ENCODE peak calls at places on chromosomes 4 and X, in four cellular contexts. R is HCT116, C is H1, D is HepG2. W is an unnamed sample.

GRCh38 chr4:1534876-1535526 is 128.8 kb upstream of the NKX1-1 start:
- DNase-seq in R (no peak), C (no peak), D (no peak), W (no peak)

GRCh38 chrX:17027931-17028330 is 81.5 kb downstream of the REPS2 start:
- DNase-seq in R (no peak), C (no peak), D (no peak), W (no peak)

GRCh38 chrX:33204889-33205288 is 6.5 kb downstream of the DMD start:
- DNase-seq in R (no peak), C (no peak), D (no peak), W (no peak)

GRCh38 chr4:26613242-26613641 is 29.4 kb downstream of the TBC1D19 start:
- DNase-seq in R (no peak), C (no peak), D (no peak), W (no peak)

GRCh38 chr4:112175840-112176239 is 30.6 kb downstream of the FAM241A start:
- DNase-seq in R (no peak), C (no peak), D (no peak), W (no peak)

GRCh38 chrX:154748712-154749339 is 2.1 kb downstream of the GAB3 start:
- DNase-seq in R (no peak), C (no peak), D (peak), W (no peak)

GRCh38 chrX:33808636-33809035 is 323.5 kb downstream of the FAM47A start:
- DNase-seq in R (no peak), C (no peak), D (no peak), W (peak)

GRCh38 chr4:26199566-26199965 is 121.2 kb upstream of the RBPJ start:
- DNase-seq in R (no peak), C (no peak), D (no peak), W (no peak)

GRCh38 chrX:114842181-114842580 is 175.2 kb downstream of the IL13RA2 start:
- DNase-seq in R (no peak), C (no peak), D (no peak), W (no peak)

GRCh38 chrX:67342138-67342537 is 201.7 kb upstream of the AR start:
- DNase-seq in R (no peak), C (no peak), D (no peak), W (no peak)

GRCh38 chr4:168748807-168749206 is 252.0 kb downstream of the PALLD start:
- DNase-seq in R (no peak), C (no peak), D (no peak), W (no peak)

GRCh38 chrX:17007134-17007768 is 60.8 kb downstream of the REPS2 start:
- DNase-seq in R (no peak), C (no peak), D (peak), W (no peak)

GRCh38 chr4:165394275-165394674 is 15.5 kb downstream of the CPE start:
- DNase-seq in R (no peak), C (no peak), D (no peak), W (no peak)

GRCh38 chr4:4396628-4397440 is 9.9 kb downstream of the NSG1 start:
- DNase-seq in R (no peak), C (no peak), D (no peak), W (no peak)

GRCh38 chr4:21954406-21954805 is 5.8 kb upstream of the KCNIP4 start:
- DNase-seq in R (no peak), C (no peak), D (no peak), W (no peak)

GRCh38 chr4:21948347-21949072 is at the start of gene KCNIP4:
- DNase-seq in R (no peak), C (peak), D (no peak), W (no peak)

GRCh38 chr4:21953653-21954052 is 5.1 kb upstream of the KCNIP4 start:
- DNase-seq in R (no peak), C (no peak), D (no peak), W (no peak)

GRCh38 chr4:21949073-21949457 is 493 bp upstream of the KCNIP4 start:
- DNase-seq in R (no peak), C (peak), D (no peak), W (peak)

GRCh38 chr4:21952549-21952948 is 4.0 kb upstream of the KCNIP4 start:
- DNase-seq in R (no peak), C (no peak), D (no peak), W (no peak)
- TF ChIP-seq JUND in R (no peak), C (no peak), D (no peak), W (no peak)

GRCh38 chr4:24885342-24885741 is 27.5 kb downstream of the CCDC149 start:
- DNase-seq in R (no peak), C (no peak), D (no peak), W (no peak)
- TF ChIP-seq JUND in R (no peak), C (no peak), D (no peak), W (no peak)

GRCh38 chr4:21879187-21879586 is 69.4 kb downstream of the KCNIP4 start:
- DNase-seq in R (no peak), C (peak), D (peak), W (no peak)
- TF ChIP-seq JUND in R (no peak), C (peak), D (no peak), W (no peak)

GRCh38 chr4:8910100-8910821 is 38.6 kb upstream of the HMX1 start:
- DNase-seq in R (no peak), C (no peak), D (no peak), W (no peak)

GRCh38 chr4:8912089-8912455 is 40.4 kb upstream of the HMX1 start:
- DNase-seq in R (no peak), C (peak), D (no peak), W (no peak)

GRCh38 chr4:8910822-8911310 is 39.2 kb upstream of the HMX1 start:
- DNase-seq in R (no peak), C (peak), D (no peak), W (no peak)

GRCh38 chr4:8912506-8912905 is 40.9 kb upstream of the HMX1 start:
- DNase-seq in R (no peak), C (no peak), D (no peak), W (no peak)

GRCh38 chr4:8911311-8912088 is 39.9 kb upstream of the HMX1 start:
- DNase-seq in R (no peak), C (peak), D (no peak), W (no peak)
- TF ChIP-seq JUND in R (no peak), C (no peak), D (no peak), W (no peak)

GRCh38 chrX:128728943-128729342 is 676.7 kb upstream of the ACTRT1 start:
- DNase-seq in R (no peak), C (no peak), D (no peak), W (no peak)
- TF ChIP-seq JUND in R (no peak), C (no peak), D (no peak), W (no peak)

GRCh38 chrX:40945366-40945713 is 139.9 kb upstream of the USP9X start:
- DNase-seq in R (peak), C (no peak), D (no peak), W (peak)
- TF ChIP-seq JUND in R (peak), C (no peak), D (no peak), W (no peak)

W was measured in T47D.